ENCODE peak calls at places on chromosome 19, in nine cellular contexts. E, C, G, A, R, L, Y, J and P are unnamed samples.
A peak's percentile ranks its signal among the peaks of the same experiment; 100 is the strongest.

GRCh38 chr19:944171-944567 is 18.3 kb downstream of the ARID3A start:
- DNase-seq in E (no peak), A (no peak), C (no peak), J (no peak), R (no peak), G (no peak), Y (no peak), L (no peak), P (no peak)

GRCh38 chr19:13984875-13985741 is 21.0 kb downstream of the RFX1 start:
- DNase-seq in R (no peak), E (no peak), C (no peak), L (no peak), Y (no peak), J (no peak), A (no peak), G (no peak), P (no peak)

GRCh38 chr19:16678498-16678897 is 17.6 kb downstream of the TMEM38A start:
- DNase-seq in C (no peak), L (no peak), A (no peak), E (no peak), R (no peak), Y (no peak), J (no peak), G (no peak), P (no peak)

GRCh38 chr19:13016628-13017305 is 21.5 kb downstream of the NFIX start:
- DNase-seq in C (no peak), R (no peak), G (no peak), E (peak; percentile 63), A (no peak), Y (no peak), L (no peak), J (no peak), P (no peak)

GRCh38 chr19:47755762-47756626 is 10.6 kb downstream of the NOP53 start:
- DNase-seq in R (no peak), A (no peak), Y (no peak), C (no peak), E (no peak), G (no peak), J (no peak), L (no peak), P (no peak)

GRCh38 chr19:20060282-20060681 is 17.5 kb upstream of the ZNF90 start:
- DNase-seq in Y (no peak), A (no peak), C (no peak), R (no peak), J (no peak), E (no peak), L (no peak), G (no peak), P (no peak)

GRCh38 chr19:995051-995827 is 5.0 kb upstream of the GRIN3B start:
- DNase-seq in J (no peak), R (no peak), A (no peak), C (no peak), Y (no peak), L (no peak), G (no peak), E (no peak), P (no peak)

GRCh38 chr19:16671652-16672274 is 10.8 kb downstream of the TMEM38A start:
- DNase-seq in L (no peak), E (no peak), G (peak; percentile 18), R (no peak), A (no peak), C (no peak), J (no peak), Y (peak; percentile 72), P (no peak)

GRCh38 chr19:33290082-33290815 is 12.1 kb downstream of the CEBPA start:
- DNase-seq in A (no peak), C (no peak), J (no peak), R (no peak), G (no peak), L (no peak), Y (no peak), E (no peak), P (no peak)

GRCh38 chr19:13842294-13843103 is 34.4 kb upstream of the NANOS3 start:
- DNase-seq in A (peak; percentile 94), E (peak; percentile 71), L (peak; percentile 94), J (peak; percentile 56), R (peak; percentile 72), G (peak; percentile 72), C (peak; percentile 88), Y (peak; percentile 62), P (peak; percentile 66)

GRCh38 chr19:41377977-41378707 is 1.8 kb downstream of the TMEM91 start:
- DNase-seq in J (peak; percentile 73), G (peak; percentile 31), C (no peak), A (no peak), R (no peak), Y (no peak), E (peak; percentile 83), L (no peak), P (no peak)

GRCh38 chr19:6457958-6458694 is 1.5 kb downstream of the SLC25A23 start:
- DNase-seq in Y (no peak), E (no peak), C (no peak), L (no peak), A (no peak), J (no peak), G (no peak), R (no peak), P (no peak)

GRCh38 chr19:51739466-51740213 is 12.0 kb downstream of the FPR1 start:
- DNase-seq in G (no peak), Y (no peak), J (no peak), A (no peak), E (no peak), L (no peak), C (no peak), R (no peak), P (no peak)

GRCh38 chr19:51681286-51681956 is 11.7 kb upstream of the SPACA6 start:
- DNase-seq in A (no peak), L (no peak), R (peak; percentile 45), E (no peak), J (no peak), C (no peak), Y (no peak), G (peak; percentile 9), P (no peak)

GRCh38 chr19:46489445-46490272 is 6.0 kb downstream of the PNMA8B start:
- DNase-seq in L (peak; percentile 84), G (no peak), J (no peak), R (peak; percentile 56), A (peak; percentile 83), Y (no peak), C (peak; percentile 33), E (peak; percentile 76), P (peak; percentile 12)
- H3K27ac ChIP-seq in L (no peak overlapping the region), G (no peak overlapping the region), J (no peak overlapping the region), R (no peak overlapping the region), A (peak overlapping the region; percentile 61), Y (no peak overlapping the region), C (no peak overlapping the region), E (no peak overlapping the region), P (no peak overlapping the region)

GRCh38 chr19:36420961-36421748 is 2.7 kb upstream of the ZFP82 start:
- DNase-seq in E (no peak), R (peak; percentile 46), G (peak; percentile 40), C (no peak), A (no peak), J (peak; percentile 31), Y (peak; percentile 53), L (peak; percentile 64), P (no peak)

GRCh38 chr19:36418287-36419001 is at the start of gene ZFP82:
- DNase-seq in L (peak; percentile 87), E (peak; percentile 95), G (peak; percentile 93), J (peak; percentile 91), Y (peak; percentile 87), R (peak; percentile 81), C (peak; percentile 53), A (peak; percentile 78), P (peak; percentile 69)

GRCh38 chr19:36421749-36422481 is 3.5 kb upstream of the ZFP82 start:
- DNase-seq in A (no peak), L (no peak), G (no peak), R (no peak), E (no peak), C (no peak), Y (no peak), J (no peak), P (no peak)

DNA sequence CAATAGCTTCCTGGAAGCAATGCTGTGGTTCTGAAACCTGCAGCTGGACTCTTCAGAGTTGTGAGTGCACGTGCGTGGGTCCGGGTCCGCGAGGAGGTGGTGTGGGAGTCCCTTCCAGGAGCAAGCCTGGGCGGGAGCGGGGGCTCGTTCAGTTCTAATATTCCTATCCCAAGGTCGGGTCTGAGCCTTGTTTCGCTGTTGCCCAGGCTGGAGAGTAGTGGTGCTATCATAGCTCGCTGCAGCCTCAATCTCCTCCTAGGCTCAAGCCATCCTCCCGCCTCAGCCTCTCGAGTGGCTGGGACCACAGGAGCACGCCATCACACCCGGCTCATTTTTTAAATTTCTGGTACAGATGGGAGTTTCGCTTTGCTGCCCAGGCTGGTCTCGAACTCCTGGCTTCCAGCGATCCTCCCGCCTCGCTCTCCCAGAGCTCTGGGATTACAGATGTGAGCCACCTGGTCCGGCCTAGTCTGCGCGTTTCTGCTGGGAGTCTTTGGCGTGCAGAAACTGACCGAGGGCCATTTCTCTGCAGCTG is 625 bp downstream of the ZFP82 start:
- DNase-seq in A (no peak), R (no peak), C (no peak), J (peak; percentile 44), G (no peak), L (no peak), Y (no peak), E (peak; percentile 71), P (no peak)
- TF ChIP-seq CTCF in A (no peak), R (no peak), C (no peak), J (no peak), G (no peak), L (no peak), Y (no peak), E (no peak), P (no peak)

GRCh38 chr19:57689750-57690149 is 8.0 kb downstream of the ZNF551 start:
- DNase-seq in L (no peak), A (no peak), J (peak; percentile 4), C (no peak), Y (no peak), G (no peak), E (no peak), R (no peak), P (no peak)
- H3K9me3 ChIP-seq in L (peaks cover 100% of the 10 kb centered on the region), A (peaks cover 100% of the 10 kb centered on the region), J (peaks cover 39% of the 10 kb centered on the region), C (peaks cover 100% of the 10 kb centered on the region), Y (peaks cover 11% of the 10 kb centered on the region), G (no peaks in the 10 kb centered on the region), E (peaks cover 60% of the 10 kb centered on the region), R (peaks cover 21% of the 10 kb centered on the region), P (peaks cover 85% of the 10 kb centered on the region)

GRCh38 chr19:38813323-38813722 is 578 bp upstream of the LGALS4 start:
- DNase-seq in E (no peak), L (no peak), C (no peak), Y (no peak), A (no peak), R (no peak), G (no peak), J (no peak), P (no peak)

GRCh38 chr19:38815059-38816001 is 2.6 kb upstream of the LGALS4 start:
- DNase-seq in J (peak; percentile 53), A (no peak), G (no peak), C (no peak), E (peak; percentile 65), Y (no peak), R (no peak), L (no peak), P (no peak)

GRCh38 chr19:38812841-38813320 is at the start of gene LGALS4:
- DNase-seq in E (no peak), C (no peak), J (no peak), A (no peak), Y (no peak), L (no peak), G (no peak), R (no peak), P (no peak)

GRCh38 chr19:38809592-38810252 is 3.0 kb downstream of the LGALS4 start:
- DNase-seq in G (no peak), L (no peak), Y (no peak), R (no peak), C (no peak), A (no peak), J (no peak), E (no peak), P (no peak)

GRCh38 chr19:38812004-38812840 is 523 bp downstream of the LGALS4 start:
- DNase-seq in L (no peak), C (no peak), Y (no peak), J (no peak), A (no peak), R (no peak), G (no peak), E (no peak), P (no peak)
- H3K27ac ChIP-seq in L (no peak overlapping the region), C (peak overlapping the region; percentile 70), Y (no peak overlapping the region), J (no peak overlapping the region), A (no peak overlapping the region), R (no peak overlapping the region), G (no peak overlapping the region), E (no peak overlapping the region), P (no peak overlapping the region)